ENCODE peak calls at places on chromosomes 3 and 15, in eight cellular contexts. One of them, this sample, is unnamed.

GRCh38 chr3:124878561-124879394 is 8.4 kb downstream of the ITGB5 start:
- DNase-seq in fibroblast of lung: peak; percentile 96
- DNase-seq in T-helper 1 cell: peak; percentile 48
- DNase-seq in T-helper 2 cell: no peak
- DNase-seq in WERI-Rb-1: no peak
- DNase-seq in stimulated activated CD4-positive, alpha-beta T cell treated with anti-CD3 and anti-CD28 coated beads, Interleukin-2, amount 100 ng/mL, for 48 hours: no peak
- DNase-seq in AG04450: peak; percentile 84
- DNase-seq in cardiac fibroblast: peak; percentile 98
- DNase-seq in this sample: peak; percentile 43

GRCh38 chr15:77118787-77119410 is 48.0 kb upstream of the TSPAN3 start:
- DNase-seq in fibroblast of lung: peak; percentile 87
- DNase-seq in T-helper 1 cell: peak; percentile 45
- DNase-seq in T-helper 2 cell: no peak
- DNase-seq in WERI-Rb-1: peak; percentile 38
- DNase-seq in stimulated activated CD4-positive, alpha-beta T cell treated with anti-CD3 and anti-CD28 coated beads, Interleukin-2, amount 100 ng/mL, for 48 hours: no peak
- DNase-seq in AG04450: peak; percentile 54
- DNase-seq in cardiac fibroblast: peak; percentile 86
- DNase-seq in this sample: peak; percentile 20

GRCh38 chr3:195700319-195700718 is 20.5 kb upstream of the MUC20 start:
- DNase-seq in fibroblast of lung: no peak
- DNase-seq in T-helper 1 cell: no peak
- DNase-seq in T-helper 2 cell: no peak
- DNase-seq in WERI-Rb-1: no peak
- DNase-seq in stimulated activated CD4-positive, alpha-beta T cell treated with anti-CD3 and anti-CD28 coated beads, Interleukin-2, amount 100 ng/mL, for 48 hours: no peak
- DNase-seq in AG04450: no peak
- DNase-seq in cardiac fibroblast: no peak
- DNase-seq in this sample: no peak

GRCh38 chr15:33534642-33535041 is 223.9 kb downstream of the RYR3 start:
- DNase-seq in fibroblast of lung: no peak
- DNase-seq in T-helper 1 cell: no peak
- DNase-seq in T-helper 2 cell: no peak
- DNase-seq in WERI-Rb-1: no peak
- DNase-seq in stimulated activated CD4-positive, alpha-beta T cell treated with anti-CD3 and anti-CD28 coated beads, Interleukin-2, amount 100 ng/mL, for 48 hours: no peak
- DNase-seq in AG04450: no peak
- DNase-seq in cardiac fibroblast: no peak
- DNase-seq in this sample: no peak

GRCh38 chr15:80343610-80344009 is 60.6 kb upstream of the ARNT2 start:
- DNase-seq in fibroblast of lung: peak; percentile 97
- DNase-seq in T-helper 1 cell: no peak
- DNase-seq in T-helper 2 cell: no peak
- DNase-seq in WERI-Rb-1: no peak
- DNase-seq in stimulated activated CD4-positive, alpha-beta T cell treated with anti-CD3 and anti-CD28 coated beads, Interleukin-2, amount 100 ng/mL, for 48 hours: no peak
- DNase-seq in AG04450: peak; percentile 78
- DNase-seq in cardiac fibroblast: peak; percentile 3
- DNase-seq in this sample: peak; percentile 92

GRCh38 chr15:94079968-94080367 is 151.4 kb upstream of the MCTP2 start:
- DNase-seq in fibroblast of lung: no peak
- DNase-seq in T-helper 1 cell: no peak
- DNase-seq in T-helper 2 cell: no peak
- DNase-seq in WERI-Rb-1: no peak
- DNase-seq in stimulated activated CD4-positive, alpha-beta T cell treated with anti-CD3 and anti-CD28 coated beads, Interleukin-2, amount 100 ng/mL, for 48 hours: no peak
- DNase-seq in AG04450: no peak
- DNase-seq in cardiac fibroblast: no peak
- DNase-seq in this sample: no peak

GRCh38 chr15:68650901-68651709 is 72.3 kb downstream of the CORO2B start:
- DNase-seq in fibroblast of lung: no peak
- DNase-seq in T-helper 1 cell: peak; percentile 8
- DNase-seq in T-helper 2 cell: peak; percentile 15
- DNase-seq in WERI-Rb-1: peak; percentile 40
- DNase-seq in stimulated activated CD4-positive, alpha-beta T cell treated with anti-CD3 and anti-CD28 coated beads, Interleukin-2, amount 100 ng/mL, for 48 hours: peak; percentile 70
- DNase-seq in AG04450: no peak
- DNase-seq in cardiac fibroblast: no peak
- DNase-seq in this sample: no peak

GRCh38 chr3:102163039-102163817 is 271.6 kb upstream of the ZPLD1 start:
- DNase-seq in fibroblast of lung: peak; percentile 74
- DNase-seq in T-helper 1 cell: no peak
- DNase-seq in T-helper 2 cell: no peak
- DNase-seq in WERI-Rb-1: no peak
- DNase-seq in stimulated activated CD4-positive, alpha-beta T cell treated with anti-CD3 and anti-CD28 coated beads, Interleukin-2, amount 100 ng/mL, for 48 hours: no peak
- DNase-seq in AG04450: no peak
- DNase-seq in cardiac fibroblast: peak; percentile 91
- DNase-seq in this sample: no peak

GRCh38 chr15:87828608-87829007 is 427.9 kb downstream of the NTRK3 start:
- DNase-seq in fibroblast of lung: no peak
- DNase-seq in T-helper 1 cell: no peak
- DNase-seq in T-helper 2 cell: no peak
- DNase-seq in WERI-Rb-1: no peak
- DNase-seq in stimulated activated CD4-positive, alpha-beta T cell treated with anti-CD3 and anti-CD28 coated beads, Interleukin-2, amount 100 ng/mL, for 48 hours: no peak
- DNase-seq in AG04450: no peak
- DNase-seq in cardiac fibroblast: no peak
- DNase-seq in this sample: no peak

GRCh38 chr15:77168616-77169015 is 97.7 kb upstream of the TSPAN3 start:
- DNase-seq in fibroblast of lung: no peak
- DNase-seq in T-helper 1 cell: no peak
- DNase-seq in T-helper 2 cell: no peak
- DNase-seq in WERI-Rb-1: no peak
- DNase-seq in stimulated activated CD4-positive, alpha-beta T cell treated with anti-CD3 and anti-CD28 coated beads, Interleukin-2, amount 100 ng/mL, for 48 hours: no peak
- DNase-seq in AG04450: no peak
- DNase-seq in cardiac fibroblast: no peak
- DNase-seq in this sample: no peak

GRCh38 chr3:154972951-154973350 is 107.2 kb upstream of the MME start:
- DNase-seq in fibroblast of lung: peak; percentile 34
- DNase-seq in T-helper 1 cell: no peak
- DNase-seq in T-helper 2 cell: no peak
- DNase-seq in WERI-Rb-1: no peak
- DNase-seq in stimulated activated CD4-positive, alpha-beta T cell treated with anti-CD3 and anti-CD28 coated beads, Interleukin-2, amount 100 ng/mL, for 48 hours: no peak
- DNase-seq in AG04450: no peak
- DNase-seq in cardiac fibroblast: peak; percentile 75
- DNase-seq in this sample: no peak

GRCh38 chr15:52732551-52732950 is 53.4 kb upstream of the ATOSA start:
- DNase-seq in fibroblast of lung: no peak
- DNase-seq in T-helper 1 cell: no peak
- DNase-seq in T-helper 2 cell: no peak
- DNase-seq in WERI-Rb-1: no peak
- DNase-seq in stimulated activated CD4-positive, alpha-beta T cell treated with anti-CD3 and anti-CD28 coated beads, Interleukin-2, amount 100 ng/mL, for 48 hours: no peak
- DNase-seq in AG04450: no peak
- DNase-seq in cardiac fibroblast: no peak
- DNase-seq in this sample: no peak

GRCh38 chr3:130894873-130895330 is 1.0 kb downstream of the ATP2C1 start:
- DNase-seq in fibroblast of lung: peak; percentile 20
- DNase-seq in T-helper 1 cell: no peak
- DNase-seq in T-helper 2 cell: no peak
- DNase-seq in WERI-Rb-1: no peak
- DNase-seq in stimulated activated CD4-positive, alpha-beta T cell treated with anti-CD3 and anti-CD28 coated beads, Interleukin-2, amount 100 ng/mL, for 48 hours: no peak
- DNase-seq in AG04450: no peak
- DNase-seq in cardiac fibroblast: peak; percentile 37
- DNase-seq in this sample: no peak

GRCh38 chr15:89647191-89647851 is 7.9 kb downstream of the KIF7 start:
- DNase-seq in fibroblast of lung: peak; percentile 53
- DNase-seq in T-helper 1 cell: peak; percentile 25
- DNase-seq in T-helper 2 cell: peak; percentile 46
- DNase-seq in WERI-Rb-1: peak; percentile 84
- DNase-seq in stimulated activated CD4-positive, alpha-beta T cell treated with anti-CD3 and anti-CD28 coated beads, Interleukin-2, amount 100 ng/mL, for 48 hours: peak; percentile 77
- DNase-seq in AG04450: no peak
- DNase-seq in cardiac fibroblast: peak; percentile 67
- DNase-seq in this sample: peak; percentile 86

GRCh38 chr3:38528457-38528856 is 32.3 kb downstream of the EXOG start:
- DNase-seq in fibroblast of lung: no peak
- DNase-seq in T-helper 1 cell: no peak
- DNase-seq in T-helper 2 cell: no peak
- DNase-seq in WERI-Rb-1: peak; percentile 70
- DNase-seq in stimulated activated CD4-positive, alpha-beta T cell treated with anti-CD3 and anti-CD28 coated beads, Interleukin-2, amount 100 ng/mL, for 48 hours: no peak
- DNase-seq in AG04450: no peak
- DNase-seq in cardiac fibroblast: no peak
- DNase-seq in this sample: no peak

GRCh38 chr15:96416218-96416933 is 85.9 kb downstream of the NR2F2 start:
- DNase-seq in fibroblast of lung: no peak
- DNase-seq in T-helper 1 cell: no peak
- DNase-seq in T-helper 2 cell: no peak
- DNase-seq in WERI-Rb-1: no peak
- DNase-seq in stimulated activated CD4-positive, alpha-beta T cell treated with anti-CD3 and anti-CD28 coated beads, Interleukin-2, amount 100 ng/mL, for 48 hours: no peak
- DNase-seq in AG04450: no peak
- DNase-seq in cardiac fibroblast: no peak
- DNase-seq in this sample: no peak

GRCh38 chr3:171874251-171874679 is 31.1 kb downstream of the TMEM212 start:
- DNase-seq in fibroblast of lung: peak; percentile 97
- DNase-seq in T-helper 1 cell: no peak
- DNase-seq in T-helper 2 cell: no peak
- DNase-seq in WERI-Rb-1: no peak
- DNase-seq in stimulated activated CD4-positive, alpha-beta T cell treated with anti-CD3 and anti-CD28 coated beads, Interleukin-2, amount 100 ng/mL, for 48 hours: no peak
- DNase-seq in AG04450: peak; percentile 94
- DNase-seq in cardiac fibroblast: peak; percentile 98
- DNase-seq in this sample: no peak

GRCh38 chr15:52178765-52179164 is 12.4 kb downstream of the GNB5 start:
- DNase-seq in fibroblast of lung: no peak
- DNase-seq in T-helper 1 cell: no peak
- DNase-seq in T-helper 2 cell: no peak
- DNase-seq in WERI-Rb-1: no peak
- DNase-seq in stimulated activated CD4-positive, alpha-beta T cell treated with anti-CD3 and anti-CD28 coated beads, Interleukin-2, amount 100 ng/mL, for 48 hours: no peak
- DNase-seq in AG04450: no peak
- DNase-seq in cardiac fibroblast: peak; percentile 8
- DNase-seq in this sample: peak; percentile 66

GRCh38 chr3:124799676-124800075 is 69.4 kb downstream of the UMPS start:
- DNase-seq in fibroblast of lung: no peak
- DNase-seq in T-helper 1 cell: no peak
- DNase-seq in T-helper 2 cell: no peak
- DNase-seq in WERI-Rb-1: no peak
- DNase-seq in stimulated activated CD4-positive, alpha-beta T cell treated with anti-CD3 and anti-CD28 coated beads, Interleukin-2, amount 100 ng/mL, for 48 hours: no peak
- DNase-seq in AG04450: no peak
- DNase-seq in cardiac fibroblast: no peak
- DNase-seq in this sample: no peak

GRCh38 chr3:9769426-9770275 is at the start of gene CAMK1:
- DNase-seq in fibroblast of lung: peak; percentile 65
- DNase-seq in T-helper 1 cell: peak; percentile 66
- DNase-seq in T-helper 2 cell: peak; percentile 20
- DNase-seq in WERI-Rb-1: peak; percentile 79
- DNase-seq in stimulated activated CD4-positive, alpha-beta T cell treated with anti-CD3 and anti-CD28 coated beads, Interleukin-2, amount 100 ng/mL, for 48 hours: peak; percentile 74
- DNase-seq in AG04450: no peak
- DNase-seq in cardiac fibroblast: peak; percentile 52
- DNase-seq in this sample: peak; percentile 87

GRCh38 chr15:60130398-60130797 is 126.3 kb downstream of the FOXB1 start:
- DNase-seq in fibroblast of lung: no peak
- DNase-seq in T-helper 1 cell: no peak
- DNase-seq in T-helper 2 cell: no peak
- DNase-seq in WERI-Rb-1: no peak
- DNase-seq in stimulated activated CD4-positive, alpha-beta T cell treated with anti-CD3 and anti-CD28 coated beads, Interleukin-2, amount 100 ng/mL, for 48 hours: no peak
- DNase-seq in AG04450: no peak
- DNase-seq in cardiac fibroblast: no peak
- DNase-seq in this sample: no peak

GRCh38 chr15:28116521-28117488 is 17.7 kb upstream of the OCA2 start:
- DNase-seq in fibroblast of lung: no peak
- DNase-seq in T-helper 1 cell: no peak
- DNase-seq in T-helper 2 cell: no peak
- DNase-seq in WERI-Rb-1: no peak
- DNase-seq in stimulated activated CD4-positive, alpha-beta T cell treated with anti-CD3 and anti-CD28 coated beads, Interleukin-2, amount 100 ng/mL, for 48 hours: no peak
- DNase-seq in AG04450: no peak
- DNase-seq in cardiac fibroblast: no peak
- DNase-seq in this sample: no peak

GRCh38 chr3:47430606-47431005 is 45.1 kb downstream of the SCAP start:
- DNase-seq in fibroblast of lung: no peak
- DNase-seq in T-helper 1 cell: no peak
- DNase-seq in T-helper 2 cell: no peak
- DNase-seq in WERI-Rb-1: no peak
- DNase-seq in stimulated activated CD4-positive, alpha-beta T cell treated with anti-CD3 and anti-CD28 coated beads, Interleukin-2, amount 100 ng/mL, for 48 hours: no peak
- DNase-seq in AG04450: no peak
- DNase-seq in cardiac fibroblast: no peak
- DNase-seq in this sample: no peak

GRCh38 chr3:153209596-153209995 is 47.6 kb downstream of the RAP2B start:
- DNase-seq in fibroblast of lung: peak; percentile 45
- DNase-seq in T-helper 1 cell: no peak
- DNase-seq in T-helper 2 cell: no peak
- DNase-seq in WERI-Rb-1: no peak
- DNase-seq in stimulated activated CD4-positive, alpha-beta T cell treated with anti-CD3 and anti-CD28 coated beads, Interleukin-2, amount 100 ng/mL, for 48 hours: no peak
- DNase-seq in AG04450: no peak
- DNase-seq in cardiac fibroblast: peak; percentile 81
- DNase-seq in this sample: no peak

GRCh38 chr3:98341758-98342157 is 11.9 kb upstream of the OR5K4 start:
- DNase-seq in fibroblast of lung: no peak
- DNase-seq in T-helper 1 cell: no peak
- DNase-seq in T-helper 2 cell: no peak
- DNase-seq in WERI-Rb-1: no peak
- DNase-seq in stimulated activated CD4-positive, alpha-beta T cell treated with anti-CD3 and anti-CD28 coated beads, Interleukin-2, amount 100 ng/mL, for 48 hours: no peak
- DNase-seq in AG04450: no peak
- DNase-seq in cardiac fibroblast: no peak
- DNase-seq in this sample: no peak

GRCh38 chr3:49701388-49702077 is 12.2 kb downstream of the RNF123 start:
- DNase-seq in fibroblast of lung: no peak
- DNase-seq in T-helper 1 cell: no peak
- DNase-seq in T-helper 2 cell: no peak
- DNase-seq in WERI-Rb-1: peak; percentile 55
- DNase-seq in stimulated activated CD4-positive, alpha-beta T cell treated with anti-CD3 and anti-CD28 coated beads, Interleukin-2, amount 100 ng/mL, for 48 hours: no peak
- DNase-seq in AG04450: no peak
- DNase-seq in cardiac fibroblast: no peak
- DNase-seq in this sample: no peak

GRCh38 chr3:130759692-130760338 is 13.2 kb upstream of the PIK3R4 start:
- DNase-seq in fibroblast of lung: peak; percentile 64
- DNase-seq in T-helper 1 cell: peak; percentile 69
- DNase-seq in T-helper 2 cell: no peak
- DNase-seq in WERI-Rb-1: peak; percentile 45
- DNase-seq in stimulated activated CD4-positive, alpha-beta T cell treated with anti-CD3 and anti-CD28 coated beads, Interleukin-2, amount 100 ng/mL, for 48 hours: peak; percentile 32
- DNase-seq in AG04450: peak; percentile 15
- DNase-seq in cardiac fibroblast: peak; percentile 75
- DNase-seq in this sample: no peak

GRCh38 chr3:48598323-48599076 is 3.4 kb upstream of the COL7A1 start:
- DNase-seq in fibroblast of lung: peak; percentile 96
- DNase-seq in T-helper 1 cell: no peak
- DNase-seq in T-helper 2 cell: no peak
- DNase-seq in WERI-Rb-1: no peak
- DNase-seq in stimulated activated CD4-positive, alpha-beta T cell treated with anti-CD3 and anti-CD28 coated beads, Interleukin-2, amount 100 ng/mL, for 48 hours: no peak
- DNase-seq in AG04450: peak; percentile 90
- DNase-seq in cardiac fibroblast: peak; percentile 94
- DNase-seq in this sample: peak; percentile 92

GRCh38 chr15:80946576-80946975 is 43.0 kb downstream of the MESD start:
- DNase-seq in fibroblast of lung: no peak
- DNase-seq in T-helper 1 cell: no peak
- DNase-seq in T-helper 2 cell: no peak
- DNase-seq in WERI-Rb-1: no peak
- DNase-seq in stimulated activated CD4-positive, alpha-beta T cell treated with anti-CD3 and anti-CD28 coated beads, Interleukin-2, amount 100 ng/mL, for 48 hours: no peak
- DNase-seq in AG04450: no peak
- DNase-seq in cardiac fibroblast: no peak
- DNase-seq in this sample: no peak

GRCh38 chr15:48800811-48801460 is 9.9 kb downstream of the CEP152 start:
- DNase-seq in fibroblast of lung: peak; percentile 73
- DNase-seq in T-helper 1 cell: no peak
- DNase-seq in T-helper 2 cell: no peak
- DNase-seq in WERI-Rb-1: no peak
- DNase-seq in stimulated activated CD4-positive, alpha-beta T cell treated with anti-CD3 and anti-CD28 coated beads, Interleukin-2, amount 100 ng/mL, for 48 hours: no peak
- DNase-seq in AG04450: no peak
- DNase-seq in cardiac fibroblast: peak; percentile 78
- DNase-seq in this sample: no peak

GRCh38 chr3:113039546-113039945 is 48.8 kb downstream of the GTPBP8 start:
- DNase-seq in fibroblast of lung: no peak
- DNase-seq in T-helper 1 cell: no peak
- DNase-seq in T-helper 2 cell: no peak
- DNase-seq in WERI-Rb-1: no peak
- DNase-seq in stimulated activated CD4-positive, alpha-beta T cell treated with anti-CD3 and anti-CD28 coated beads, Interleukin-2, amount 100 ng/mL, for 48 hours: no peak
- DNase-seq in AG04450: no peak
- DNase-seq in cardiac fibroblast: no peak
- DNase-seq in this sample: no peak

GRCh38 chr3:42387802-42388651 is 22.4 kb downstream of the LYZL4 start:
- DNase-seq in fibroblast of lung: no peak
- DNase-seq in T-helper 1 cell: peak; percentile 62
- DNase-seq in T-helper 2 cell: no peak
- DNase-seq in WERI-Rb-1: no peak
- DNase-seq in stimulated activated CD4-positive, alpha-beta T cell treated with anti-CD3 and anti-CD28 coated beads, Interleukin-2, amount 100 ng/mL, for 48 hours: peak; percentile 15
- DNase-seq in AG04450: no peak
- DNase-seq in cardiac fibroblast: peak; percentile 31
- DNase-seq in this sample: no peak

GRCh38 chr15:93974804-93975481 is 256.4 kb upstream of the MCTP2 start:
- DNase-seq in fibroblast of lung: peak; percentile 4
- DNase-seq in T-helper 1 cell: no peak
- DNase-seq in T-helper 2 cell: no peak
- DNase-seq in WERI-Rb-1: no peak
- DNase-seq in stimulated activated CD4-positive, alpha-beta T cell treated with anti-CD3 and anti-CD28 coated beads, Interleukin-2, amount 100 ng/mL, for 48 hours: no peak
- DNase-seq in AG04450: peak; percentile 16
- DNase-seq in cardiac fibroblast: peak; percentile 43
- DNase-seq in this sample: no peak